ENCODE peak calls at places on chromosomes 1 and 21, in six cellular contexts. I is tibial artery; C is lower leg skin; J is stimulated activated CD4-positive, alpha-beta T cell treated with anti-CD3 and anti-CD28 coated beads, Interleukin-12 subunit alpha, Interleukin-12 subunit beta, amount 100 ng/mL, for 4 hours; P is iPS DF 6.9; W is cortex of kidney. M is an unnamed sample.
A peak's percentile ranks its signal among the peaks of the same experiment; 100 is the strongest.

GRCh38 chr1:147273409-147274307 is 31.2 kb downstream of the CHD1L start:
- DNase-seq in I (no peak), P (peak; percentile 9), J (no peak), W (no peak), C (peak; percentile 24), M (peak; percentile 16)

GRCh38 chr21:33643658-33644311 is 1.5 kb downstream of the ITSN1 start:
- DNase-seq in J (no peak), W (no peak), C (no peak), I (no peak), P (no peak), M (no peak)

GRCh38 chr1:12595839-12596821 is 21.9 kb downstream of the DHRS3 start:
- DNase-seq in I (peak; percentile 98), C (peak; percentile 82), J (no peak), P (no peak), W (no peak), M (peak; percentile 94)

GRCh38 chr1:55559111-55559510 is 343.9 kb upstream of the USP24 start:
- DNase-seq in I (no peak), C (no peak), W (no peak), J (no peak), P (no peak), M (no peak)

GRCh38 chr1:8197493-8198282 is 120.2 kb upstream of the SLC45A1 start:
- DNase-seq in W (no peak), C (no peak), J (no peak), I (peak; percentile 86), P (no peak), M (peak; percentile 73)

GRCh38 chr1:154955718-154956513 is at the start of gene PBXIP1:
- DNase-seq in W (no peak), J (peak; percentile 60), P (peak; percentile 97), I (peak; percentile 90), C (peak; percentile 93), M (peak; percentile 89)

GRCh38 chr21:41737656-41738324 is 29.1 kb downstream of the RIPK4 start:
- DNase-seq in P (no peak), C (no peak), J (no peak), W (no peak), I (no peak), M (no peak)

GRCh38 chr1:157838966-157839365 is 2.6 kb downstream of the CD5L start:
- DNase-seq in I (no peak), P (no peak), J (no peak), C (no peak), W (no peak), M (no peak)

GRCh38 chr21:38821248-38821647 is 15.5 kb downstream of the ETS2 start:
- DNase-seq in P (no peak), J (no peak), I (no peak), W (no peak), C (no peak), M (no peak)

GRCh38 chr1:228369608-228370438 is 36.8 kb downstream of the TRIM11 start:
- DNase-seq in P (no peak), W (no peak), I (peak; percentile 65), C (no peak), J (no peak), M (no peak)

GRCh38 chr1:30092051-30092858 is 631.1 kb downstream of the MATN1 start:
- DNase-seq in W (no peak), I (no peak), C (no peak), P (no peak), J (no peak), M (no peak)

GRCh38 chr21:17461014-17461413 is 51.8 kb upstream of the CXADR start:
- DNase-seq in C (peak; percentile 55), W (no peak), I (peak; percentile 69), J (no peak), P (no peak), M (peak; percentile 41)

GRCh38 chr1:111726311-111726710 is 12.9 kb downstream of the INKA2 start:
- DNase-seq in I (no peak), C (no peak), P (no peak), W (no peak), J (no peak), M (no peak)

GRCh38 chr1:167968569-167968968 is 31.7 kb upstream of the MPC2 start:
- DNase-seq in I (no peak), W (no peak), J (no peak), P (no peak), C (no peak), M (no peak)

GRCh38 chr1:11266268-11267074 is 4.1 kb upstream of the MTOR start:
- DNase-seq in J (no peak), W (no peak), I (no peak), C (no peak), P (no peak), M (no peak)

GRCh38 chr1:17012775-17013501 is 1.2 kb upstream of the ATP13A2 start:
- DNase-seq in J (no peak), P (no peak), W (no peak), C (no peak), I (no peak), M (no peak)

GRCh38 chr1:208652300-208653160 is 408.3 kb upstream of the PLXNA2 start:
- DNase-seq in W (no peak), I (no peak), J (peak; percentile 2), C (peak; percentile 30), P (peak; percentile 60), M (peak; percentile 21)

GRCh38 chr1:98870959-98871903 is 133.4 kb downstream of the PLPPR5 start:
- DNase-seq in J (peak; percentile 3), C (no peak), I (no peak), W (no peak), P (no peak), M (no peak)

GRCh38 chr1:115454835-115455511 is 116.9 kb upstream of the NGF start:
- DNase-seq in C (peak; percentile 39), W (no peak), J (no peak), P (no peak), I (no peak), M (peak; percentile 30)

GRCh38 chr1:41810446-41810845 is 108.3 kb downstream of the HIVEP3 start:
- DNase-seq in I (no peak), W (no peak), P (no peak), C (no peak), J (no peak), M (no peak)

GRCh38 chr1:78490861-78491310 is at the start of gene PTGFR:
- DNase-seq in P (peak; percentile 7), W (no peak), C (peak; percentile 37), J (no peak), I (peak; percentile 75), M (no peak)

GRCh38 chr1:36204347-36204909 is 19.8 kb upstream of the THRAP3 start:
- DNase-seq in P (no peak), C (peak; percentile 43), I (peak; percentile 74), W (no peak), J (no peak), M (peak; percentile 59)

GRCh38 chr1:42993631-42994121 is 35.0 kb upstream of the SLC2A1 start:
- DNase-seq in J (no peak), C (no peak), P (no peak), I (no peak), W (no peak), M (peak; percentile 32)

GRCh38 chr1:153661111-153661708 is 2.7 kb downstream of the SNAPIN start:
- DNase-seq in J (no peak), C (no peak), P (no peak), W (no peak), I (peak; percentile 28), M (no peak)

GRCh38 chr1:151711940-151712339 is 4.7 kb downstream of the CELF3 start:
- DNase-seq in W (no peak), I (no peak), C (no peak), J (no peak), P (no peak), M (no peak)

GRCh38 chr1:109667452-109668122 is at the start of gene GSTM2:
- DNase-seq in C (peak; percentile 93), I (peak; percentile 98), P (peak; percentile 68), W (no peak), J (peak; percentile 77), M (peak; percentile 86)

GRCh38 chr1:4585216-4585615 is 69.2 kb upstream of the AJAP1 start:
- DNase-seq in C (no peak), I (peak; percentile 34), W (no peak), J (peak; percentile 49), P (no peak), M (no peak)

GRCh38 chr1:12601690-12602632 is 16.0 kb downstream of the DHRS3 start:
- DNase-seq in P (no peak), J (no peak), W (no peak), I (no peak), C (no peak), M (no peak)

GRCh38 chr21:41868062-41868710 is 11.0 kb downstream of the PRDM15 start:
- DNase-seq in P (no peak), W (no peak), I (no peak), J (no peak), C (no peak), M (no peak)

M was measured in prostate gland.